ENCODE peak calls at places on chromosomes 11 and 22, in five cellular contexts. X, P, M, U and L are unnamed samples.

GRCh38 chr22:49599039-49599438 is 228.6 kb downstream of the BRD1 start:
- DNase-seq in P (no peak), U (no peak), X (no peak), M (no peak), L (no peak)

GRCh38 chr11:45092901-45093760 is 53.3 kb upstream of the PRDM11 start:
- DNase-seq in U (peak), M (no peak), P (peak), X (no peak), L (no peak)

GRCh38 chr22:44261164-44261860 is 51.4 kb downstream of the SHISAL1 start:
- DNase-seq in M (no peak), U (no peak), P (no peak), X (no peak), L (no peak)

GRCh38 chr22:30238661-30239420 is 7.7 kb downstream of the LIF start:
- DNase-seq in U (peak), X (no peak), M (peak), P (peak), L (peak)

GRCh38 chr11:8106679-8107078 is 25.7 kb downstream of the TUB start:
- DNase-seq in P (no peak), X (no peak), M (no peak), U (no peak), L (no peak)

GRCh38 chr11:45960387-45961110 is 38.1 kb downstream of the LARGE2 start:
- DNase-seq in X (no peak), P (no peak), M (no peak), U (no peak), L (no peak)

GRCh38 chr22:27844256-27844655 is 42.7 kb upstream of the MN1 start:
- DNase-seq in U (no peak), P (no peak), M (peak), X (no peak), L (no peak)

GRCh38 chr11:59336176-59336575 is 22.5 kb upstream of the OR5AN1 start:
- DNase-seq in X (no peak), P (no peak), M (no peak), U (no peak), L (no peak)

GRCh38 chr11:61964941-61965282 is 2.5 kb downstream of the FTH1 start:
- DNase-seq in U (no peak), M (no peak), P (no peak), X (no peak), L (no peak)

GRCh38 chr11:22711212-22711770 is 44.9 kb downstream of the GAS2 start:
- DNase-seq in P (no peak), X (no peak), U (no peak), M (no peak), L (no peak)

GRCh38 chr11:22049276-22049675 is 143.6 kb upstream of the ANO5 start:
- DNase-seq in X (no peak), M (no peak), U (no peak), P (no peak), L (no peak)

GRCh38 chr11:104784684-104785460 is 113.4 kb downstream of the CASP12 start:
- DNase-seq in X (no peak), P (peak), M (no peak), U (peak), L (no peak)

GRCh38 chr22:21714059-21714770 is 21.4 kb downstream of the YPEL1 start:
- DNase-seq in P (no peak), X (no peak), M (no peak), U (no peak), L (no peak)

GRCh38 chr22:50507421-50507990 is at the start of gene LMF2:
- DNase-seq in X (peak), U (no peak), P (no peak), M (peak), L (peak)

GRCh38 chr22:17773606-17774205 is 563 bp downstream of the BID start:
- DNase-seq in P (peak), M (peak), X (peak), U (peak), L (peak)

GRCh38 chr11:67240575-67241389 is 25.5 kb upstream of the GRK2 start:
- DNase-seq in U (peak), M (peak), P (peak), X (peak), L (no peak)

GRCh38 chr11:94750319-94751215 is 17.6 kb upstream of the AMOTL1 start:
- DNase-seq in M (no peak), U (no peak), P (no peak), X (no peak), L (no peak)

GRCh38 chr11:118211006-118211405 is 13.8 kb downstream of the JAML start:
- DNase-seq in U (no peak), M (no peak), P (no peak), X (no peak), L (peak)

GRCh38 chr22:17537155-17537554 is 26.1 kb upstream of the SLC25A18 start:
- DNase-seq in U (no peak), P (no peak), M (no peak), X (no peak), L (no peak)

GRCh38 chr22:40939202-40939601 is 12.0 kb upstream of the RBX1 start:
- DNase-seq in X (no peak), M (no peak), U (no peak), P (no peak), L (no peak)

GRCh38 chr22:22941831-22942510 is 54.4 kb downstream of the IGLL5 start:
- DNase-seq in M (no peak), P (no peak), X (no peak), U (no peak), L (no peak)

GRCh38 chr11:15670520-15671070 is 555.9 kb downstream of the INSC start:
- DNase-seq in P (no peak), X (no peak), U (no peak), M (no peak), L (no peak)

GRCh38 chr11:10076458-10077141 is 217.4 kb downstream of the SBF2 start:
- DNase-seq in P (peak), M (peak), X (no peak), U (peak), L (peak)

GRCh38 chr11:106091480-106092123 is 14.1 kb downstream of the AASDHPPT start:
- DNase-seq in U (peak), X (no peak), P (peak), M (no peak), L (no peak)

GRCh38 chr22:19875061-19875530 is 20.4 kb upstream of the GNB1L start:
- DNase-seq in P (no peak), M (peak), X (no peak), U (no peak), L (no peak)

GRCh38 chr11:132658004-132658403 is 874.3 kb downstream of the OPCML start:
- DNase-seq in M (no peak), X (no peak), U (no peak), P (no peak), L (no peak)

GRCh38 chr11:110947100-110947499 is 234.9 kb upstream of the ARHGAP20 start:
- DNase-seq in P (no peak), X (no peak), U (no peak), M (no peak), L (no peak)

GRCh38 chr11:45278721-45279120 is 7.4 kb downstream of the SYT13 start:
- DNase-seq in M (no peak), P (no peak), X (no peak), U (no peak), L (no peak)

GRCh38 chr11:63532150-63532549 is 4.5 kb upstream of the PLAAT4 start:
- DNase-seq in U (no peak), X (no peak), P (no peak), M (no peak), L (no peak)